ENCODE peak calls at places on chromosome 3, in nine cellular contexts. D, C, I, V, K, Y, P, F and A are unnamed samples.

GRCh38 chr3:163785693-163786092 is 1292.6 kb downstream of the SI start:
- DNase-seq in D (no peak), C (peak), I (no peak), V (peak), K (peak), Y (peak), P (no peak), F (no peak), A (peak)

GRCh38 chr3:153052096-153052460 is 109.9 kb upstream of the RAP2B start:
- DNase-seq in D (peak), C (peak), I (peak), V (no peak), K (peak), Y (no peak), P (peak), F (peak), A (no peak)

GRCh38 chr3:157335677-157336076 is 101.0 kb upstream of the PTX3 start:
- DNase-seq in D (no peak), C (peak), I (no peak), V (peak), K (no peak), Y (peak), P (peak), F (no peak), A (no peak)

GRCh38 chr3:43191116-43191515 is 85.2 kb upstream of the POMGNT2 start:
- DNase-seq in D (no peak), C (no peak), I (no peak), V (no peak), K (no peak), Y (no peak), P (no peak), F (no peak), A (no peak)

GRCh38 chr3:26845194-26845593 is 222.6 kb downstream of the LRRC3B start:
- DNase-seq in D (no peak), C (no peak), I (no peak), V (no peak), K (no peak), Y (no peak), P (no peak), F (no peak), A (no peak)

GRCh38 chr3:30577788-30578187 is 28.6 kb upstream of the TGFBR2 start:
- DNase-seq in D (no peak), C (no peak), I (no peak), V (no peak), K (no peak), Y (no peak), P (no peak), F (no peak), A (no peak)

GRCh38 chr3:127446756-127447155 is 143.8 kb downstream of the TPRA1 start:
- DNase-seq in D (no peak), C (no peak), I (no peak), V (no peak), K (no peak), Y (no peak), P (no peak), F (no peak), A (no peak)

GRCh38 chr3:172257638-172258400 is 190.4 kb downstream of the GHSR start:
- DNase-seq in D (no peak), C (no peak), I (no peak), V (no peak), K (no peak), Y (no peak), P (no peak), F (no peak), A (no peak)

GRCh38 chr3:185216587-185216918 is 37.3 kb downstream of the EHHADH start:
- DNase-seq in D (no peak), C (no peak), I (no peak), V (no peak), K (peak), Y (no peak), P (no peak), F (peak), A (no peak)

GRCh38 chr3:152683521-152683999 is 151.4 kb upstream of the P2RY1 start:
- DNase-seq in D (no peak), C (no peak), I (no peak), V (no peak), K (no peak), Y (no peak), P (no peak), F (no peak), A (no peak)

GRCh38 chr3:17030438-17030837 is 145.7 kb downstream of the PLCL2 start:
- DNase-seq in D (no peak), C (peak), I (no peak), V (no peak), K (no peak), Y (no peak), P (no peak), F (no peak), A (no peak)

GRCh38 chr3:99825239-99825638 is 7.6 kb downstream of the CMSS1 start:
- DNase-seq in D (peak), C (no peak), I (no peak), V (no peak), K (no peak), Y (no peak), P (no peak), F (no peak), A (no peak)

GRCh38 chr3:156449712-156450574 is 105.0 kb downstream of the SSR3 start:
- DNase-seq in D (peak), C (peak), I (no peak), V (peak), K (peak), Y (peak), P (no peak), F (no peak), A (peak)

GRCh38 chr3:166457382-166457781 is 620.2 kb upstream of the BCHE start:
- DNase-seq in D (no peak), C (no peak), I (no peak), V (no peak), K (no peak), Y (no peak), P (no peak), F (no peak), A (no peak)

GRCh38 chr3:152471814-152472605 is 203.3 kb downstream of the MBNL1 start:
- DNase-seq in D (peak), C (peak), I (no peak), V (peak), K (peak), Y (peak), P (peak), F (peak), A (peak)

GRCh38 chr3:12796171-12797123 is at the start of gene CAND2:
- DNase-seq in D (peak), C (peak), I (no peak), V (peak), K (peak), Y (peak), P (peak), F (peak), A (peak)

GRCh38 chr3:127925384-127925783 is 10.4 kb downstream of the KBTBD12 start:
- DNase-seq in D (no peak), C (no peak), I (no peak), V (no peak), K (no peak), Y (no peak), P (no peak), F (no peak), A (no peak)

GRCh38 chr3:64563776-64564175 is 124.0 kb downstream of the ADAMTS9 start:
- DNase-seq in D (no peak), C (no peak), I (no peak), V (no peak), K (no peak), Y (no peak), P (no peak), F (no peak), A (no peak)

GRCh38 chr3:155702745-155703581 is 41.9 kb downstream of the PLCH1 start:
- DNase-seq in D (no peak), C (no peak), I (no peak), V (no peak), K (no peak), Y (no peak), P (no peak), F (no peak), A (no peak)

GRCh38 chr3:180749796-180750195 is 70.5 kb upstream of the CCDC39 start:
- DNase-seq in D (no peak), C (no peak), I (no peak), V (no peak), K (no peak), Y (no peak), P (no peak), F (no peak), A (no peak)

GRCh38 chr3:180749322-180749721 is 70.0 kb upstream of the CCDC39 start:
- DNase-seq in D (no peak), C (no peak), I (no peak), V (no peak), K (no peak), Y (no peak), P (no peak), F (no peak), A (no peak)

GRCh38 chr3:180744226-180744625 is 64.9 kb upstream of the CCDC39 start:
- DNase-seq in D (no peak), C (no peak), I (no peak), V (no peak), K (no peak), Y (no peak), P (no peak), F (no peak), A (no peak)

GRCh38 chr3:180747805-180748361 is 68.6 kb upstream of the CCDC39 start:
- DNase-seq in D (no peak), C (peak), I (no peak), V (no peak), K (no peak), Y (no peak), P (no peak), F (no peak), A (no peak)

GRCh38 chr3:180743813-180744212 is 64.5 kb upstream of the CCDC39 start:
- DNase-seq in D (no peak), C (no peak), I (no peak), V (no peak), K (no peak), Y (no peak), P (no peak), F (no peak), A (no peak)
- TF ChIP-seq CTCF in D (no peak), C (no peak), I (no peak), V (no peak), K (no peak), Y (no peak), P (no peak), F (no peak), A (no peak)

GRCh38 chr3:129323651-129324294 is 45.1 kb downstream of the HMCES start:
- DNase-seq in D (no peak), C (no peak), I (no peak), V (no peak), K (no peak), Y (no peak), P (no peak), F (no peak), A (peak)
- TF ChIP-seq CTCF in D (no peak), C (no peak), I (peak), V (no peak), K (no peak), Y (no peak), P (no peak), F (no peak), A (peak)

GRCh38 chr3:114587973-114588372 is 294.1 kb downstream of the TIGIT start:
- DNase-seq in D (no peak), C (no peak), I (no peak), V (no peak), K (no peak), Y (no peak), P (no peak), F (no peak), A (no peak)

GRCh38 chr3:114585687-114586086 is 291.9 kb downstream of the TIGIT start:
- DNase-seq in D (no peak), C (no peak), I (no peak), V (no peak), K (no peak), Y (no peak), P (no peak), F (no peak), A (no peak)

GRCh38 chr3:114582929-114583328 is 289.1 kb downstream of the TIGIT start:
- DNase-seq in D (no peak), C (no peak), I (no peak), V (no peak), K (no peak), Y (no peak), P (no peak), F (no peak), A (peak)

GRCh38 chr3:114586119-114586518 is 292.3 kb downstream of the TIGIT start:
- DNase-seq in D (no peak), C (no peak), I (no peak), V (no peak), K (no peak), Y (no peak), P (no peak), F (no peak), A (no peak)

DNA sequence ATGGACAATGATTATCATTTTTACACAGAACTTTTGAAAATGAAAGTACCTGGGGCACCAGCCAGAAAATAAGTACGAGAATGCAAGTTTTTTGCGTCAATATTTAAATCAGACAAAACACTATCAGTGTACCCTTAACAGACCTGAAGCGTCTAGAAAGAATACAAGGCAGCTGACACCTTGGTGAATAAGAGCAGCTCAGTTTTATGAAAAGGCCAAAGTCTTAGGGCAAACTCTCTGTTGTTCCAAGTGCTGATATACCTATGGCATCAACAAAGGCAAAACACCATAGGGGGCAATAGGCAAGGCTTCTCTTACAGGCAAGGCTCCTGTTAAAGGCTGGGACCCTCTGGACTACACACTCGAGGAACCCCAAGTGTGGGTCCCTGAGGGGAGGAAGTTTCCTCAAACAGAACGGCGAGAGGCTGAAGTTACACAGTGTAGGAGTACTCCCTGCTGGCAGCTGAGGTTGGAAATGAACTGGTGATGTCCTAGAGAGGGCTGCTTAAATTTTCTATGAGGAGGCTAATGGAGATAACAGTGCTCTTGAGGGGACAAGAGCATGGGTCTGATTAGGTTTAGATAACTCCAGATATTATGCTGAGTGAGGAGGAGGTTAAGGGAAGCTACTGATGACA is 291.0 kb downstream of the TIGIT start:
- DNase-seq in D (no peak), C (no peak), I (no peak), V (no peak), K (peak), Y (no peak), P (no peak), F (peak), A (no peak)
- TF ChIP-seq CTCF in D (no peak), C (no peak), I (peak), V (no peak), K (no peak), Y (no peak), P (no peak), F (peak), A (no peak)

GRCh38 chr3:104606812-104607211 is 759.9 kb upstream of the ALCAM start:
- DNase-seq in D (no peak), C (no peak), I (no peak), V (no peak), K (no peak), Y (no peak), P (no peak), F (no peak), A (no peak)

GRCh38 chr3:104610730-104611652 is 755.7 kb upstream of the ALCAM start:
- DNase-seq in D (no peak), C (no peak), I (no peak), V (no peak), K (no peak), Y (no peak), P (no peak), F (no peak), A (no peak)

GRCh38 chr3:104614564-104614963 is 752.1 kb upstream of the ALCAM start:
- DNase-seq in D (no peak), C (no peak), I (no peak), V (no peak), K (no peak), Y (no peak), P (no peak), F (no peak), A (no peak)

DNA sequence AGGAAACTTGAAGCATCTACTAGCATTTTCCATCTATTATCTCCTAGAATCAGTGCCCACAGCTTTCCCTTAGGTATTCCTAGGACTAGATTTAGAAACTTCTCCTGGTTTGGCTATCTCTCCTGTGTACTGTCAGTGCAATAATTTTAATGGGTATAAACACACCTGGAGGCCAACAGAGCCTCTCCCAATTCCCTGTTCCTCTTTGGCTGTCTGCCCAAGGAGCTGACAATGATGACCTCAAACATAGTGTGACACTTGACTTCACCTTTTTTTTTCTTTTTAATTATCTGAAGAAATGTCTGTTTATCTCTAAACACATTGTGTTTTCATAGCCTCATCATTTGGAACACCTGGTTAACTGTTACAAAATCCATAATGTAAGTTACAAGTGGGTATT is 754.5 kb upstream of the ALCAM start:
- DNase-seq in D (no peak), C (no peak), I (no peak), V (no peak), K (no peak), Y (no peak), P (no peak), F (no peak), A (no peak)
- TF ChIP-seq CTCF in D (no peak), C (no peak), I (no peak), V (no peak), K (no peak), Y (no peak), P (no peak), F (no peak), A (no peak)

DNA sequence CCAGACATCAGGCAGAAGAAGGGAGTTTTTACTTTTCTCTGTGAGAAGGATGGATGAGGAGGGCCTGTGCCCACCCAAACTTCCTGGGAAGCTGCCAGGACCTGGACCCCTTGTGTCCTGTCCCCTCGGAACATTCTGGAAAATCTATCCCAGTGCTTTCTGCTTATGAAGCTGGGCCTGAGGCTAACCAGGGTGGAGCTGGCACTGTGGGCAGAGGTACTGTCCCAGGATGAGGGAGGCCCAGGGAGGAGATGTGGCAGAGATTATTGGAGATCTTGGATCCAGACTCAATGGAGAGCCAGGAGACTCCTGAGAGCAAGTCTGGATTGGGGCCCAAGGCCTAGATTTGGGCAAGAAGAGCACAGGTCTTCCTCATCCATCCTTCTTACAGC is 44.4 kb downstream of the SPSB4 start:
- DNase-seq in D (no peak), C (no peak), I (no peak), V (no peak), K (no peak), Y (no peak), P (no peak), F (no peak), A (no peak)
- TF ChIP-seq CTCF in D (no peak), C (no peak), I (no peak), V (no peak), K (no peak), Y (no peak), P (no peak), F (no peak), A (no peak)

DNA sequence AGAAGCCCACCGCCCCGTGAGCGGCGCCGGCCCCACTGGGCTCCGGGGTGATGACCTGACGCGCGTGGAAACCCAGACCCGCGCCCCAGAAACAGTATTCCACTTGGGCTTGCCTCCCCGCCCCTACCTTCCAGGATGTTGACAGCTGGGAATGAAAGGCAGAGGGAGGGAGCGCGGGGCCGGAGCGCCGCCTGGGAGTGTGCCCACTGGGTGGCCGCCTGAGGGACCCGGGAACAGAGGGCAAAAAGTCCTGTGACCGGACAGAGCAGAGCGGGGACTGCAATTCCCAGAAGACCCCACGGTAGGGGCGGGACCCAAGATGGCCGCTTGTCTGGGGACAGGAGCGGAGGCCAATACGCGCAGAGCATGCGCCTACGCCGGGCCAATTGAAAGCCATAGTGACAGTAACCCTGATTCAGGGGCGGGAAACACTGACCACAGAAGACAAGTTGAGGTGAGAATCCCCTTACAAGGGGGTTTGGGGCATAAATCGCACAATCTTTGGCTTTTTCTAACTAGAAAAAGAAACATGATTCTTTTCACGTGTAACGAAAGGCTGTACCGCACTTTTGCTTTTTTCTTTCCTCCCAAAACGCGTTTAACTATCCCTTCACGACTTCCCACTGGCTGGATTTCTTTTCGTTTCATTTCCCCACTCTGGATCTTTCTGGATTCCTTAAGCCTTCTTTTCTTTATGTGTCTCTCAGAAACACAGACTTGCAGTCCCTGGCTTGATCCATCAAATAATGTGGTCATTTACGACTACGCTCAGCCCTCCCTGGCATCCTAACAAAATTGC is at the start of gene FHIT:
- DNase-seq in D (peak), C (peak), I (peak), V (peak), K (peak), Y (peak), P (peak), F (peak), A (peak)
- TF ChIP-seq CTCF in D (no peak), C (no peak), I (no peak), V (no peak), K (no peak), Y (no peak), P (peak), F (no peak), A (no peak)

DNA sequence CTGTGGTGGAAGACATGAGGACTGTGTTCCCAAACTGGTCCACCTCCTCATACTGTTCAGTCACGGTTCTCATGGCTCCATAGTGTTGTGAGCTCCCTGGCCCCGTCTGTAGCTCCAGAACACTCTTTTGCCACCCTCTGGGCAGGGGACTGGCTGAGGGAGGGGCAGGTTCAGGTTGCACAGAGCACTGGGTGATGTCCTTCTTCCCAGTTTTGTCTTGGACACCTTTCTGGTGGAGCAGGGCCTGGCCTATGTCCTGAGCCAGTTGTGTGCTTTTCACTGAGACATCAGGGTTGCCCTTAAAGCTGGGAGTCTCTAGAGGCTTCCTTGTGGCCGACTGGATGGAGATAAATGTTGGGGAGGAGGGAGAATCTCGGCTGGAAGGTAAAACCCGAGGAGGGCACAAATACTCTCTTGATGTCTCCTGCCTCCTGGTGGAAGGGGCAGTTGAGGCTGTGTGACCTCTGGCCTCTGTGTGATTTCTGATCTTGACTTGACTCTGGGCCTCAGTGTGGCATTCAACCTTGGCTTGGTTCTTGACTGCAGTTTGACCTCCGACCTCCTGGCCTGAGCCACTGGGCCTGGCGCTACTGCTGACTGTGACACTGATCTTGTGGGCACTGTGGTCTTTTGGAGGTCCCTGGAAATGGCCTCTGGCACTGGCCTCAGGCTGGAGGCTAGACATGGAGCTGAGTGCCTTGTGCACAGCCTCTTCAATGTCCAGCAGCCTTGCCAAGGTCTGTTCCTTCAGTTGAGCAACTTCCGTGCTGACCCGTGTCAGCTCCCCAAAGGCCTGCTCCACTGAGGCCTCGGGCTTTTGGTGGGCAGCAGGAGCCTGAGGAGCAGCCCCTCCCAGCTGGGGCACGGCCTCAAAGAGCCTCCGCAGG is 8.1 kb downstream of the XIRP1 start:
- DNase-seq in D (no peak), C (no peak), I (no peak), V (no peak), K (no peak), Y (no peak), P (no peak), F (peak), A (peak)
- TF ChIP-seq CTCF in D (no peak), C (no peak), I (no peak), V (no peak), K (no peak), Y (no peak), P (no peak), F (no peak), A (no peak)